ENCODE peak calls at places on chromosomes 1 and 21, in six cellular contexts. E is CD4-positive, alpha-beta memory T cell; T is hepatocyte; V is body of pancreas; O is epithelial cell of esophagus; C is coronary artery. I is an unnamed sample.
A peak's percentile ranks its signal among the peaks of the same experiment; 100 is the strongest.

GRCh38 chr1:155051777-155052398 is 772 bp downstream of the ADAM15 start:
- DNase-seq in E (peak; percentile 36), T (no peak), V (peak; percentile 61), O (peak; percentile 45), C (no peak), I (peak; percentile 77)

GRCh38 chr1:202146993-202147392 is 2.5 kb upstream of the ARL8A start:
- DNase-seq in E (no peak), T (no peak), V (no peak), O (no peak), C (no peak), I (no peak)

GRCh38 chr1:92886886-92887419 is 55.1 kb downstream of the RPL5 start:
- DNase-seq in E (no peak), T (peak; percentile 74), V (peak; percentile 73), O (no peak), C (no peak), I (peak; percentile 75)

GRCh38 chr1:17557986-17558385 is 18.5 kb downstream of the ARHGEF10L start:
- DNase-seq in E (no peak), T (no peak), V (no peak), O (no peak), C (no peak), I (no peak)

GRCh38 chr1:229024528-229025119 is 246.3 kb upstream of the RAB4A start:
- DNase-seq in E (no peak), T (peak; percentile 85), V (peak; percentile 71), O (peak; percentile 78), C (no peak), I (peak; percentile 26)

GRCh38 chr1:46406881-46407608 is 12.9 kb downstream of the FAAH start:
- DNase-seq in E (no peak), T (no peak), V (no peak), O (no peak), C (no peak), I (no peak)

GRCh38 chr1:50976890-50977574 is 7.0 kb downstream of the CDKN2C start:
- DNase-seq in E (peak; percentile 27), T (no peak), V (peak; percentile 39), O (no peak), C (peak; percentile 76), I (peak; percentile 28)

GRCh38 chr1:154178856-154179811 is 12.8 kb downstream of the TPM3 start:
- DNase-seq in E (no peak), T (peak; percentile 53), V (peak; percentile 53), O (no peak), C (no peak), I (peak; percentile 56)

GRCh38 chr1:160863422-160864131 is 890 bp upstream of the CD244 start:
- DNase-seq in E (no peak), T (no peak), V (no peak), O (no peak), C (no peak), I (no peak)

GRCh38 chr1:30418426-30419245 is 304.7 kb downstream of the MATN1 start:
- DNase-seq in E (no peak), T (no peak), V (no peak), O (no peak), C (no peak), I (no peak)

GRCh38 chr1:172845371-172845770 is 186.5 kb downstream of the FASLG start:
- DNase-seq in E (peak; percentile 64), T (peak; percentile 11), V (peak; percentile 9), O (no peak), C (no peak), I (no peak)

GRCh38 chr1:16203550-16203949 is 8.9 kb downstream of the ARHGEF19 start:
- DNase-seq in E (no peak), T (no peak), V (no peak), O (no peak), C (no peak), I (no peak)

GRCh38 chr1:78834201-78834741 is 172.3 kb downstream of the ADGRL4 start:
- DNase-seq in E (no peak), T (no peak), V (no peak), O (no peak), C (no peak), I (no peak)

GRCh38 chr21:30463713-30464112 is 16.5 kb downstream of the KRTAP19-1 start:
- DNase-seq in E (no peak), T (peak; percentile 12), V (no peak), O (peak; percentile 30), C (no peak), I (no peak)

GRCh38 chr1:187680823-187681222 is 852.1 kb downstream of the PLA2G4A start:
- DNase-seq in E (no peak), T (no peak), V (no peak), O (peak; percentile 13), C (no peak), I (no peak)

GRCh38 chr1:17419626-17420328 is 19.7 kb downstream of the RCC2 start:
- DNase-seq in E (peak; percentile 57), T (peak; percentile 74), V (peak; percentile 52), O (peak; percentile 54), C (no peak), I (peak; percentile 72)

GRCh38 chr1:52751589-52752306 is 25.5 kb downstream of the ZYG11B start:
- DNase-seq in E (no peak), T (peak; percentile 48), V (peak; percentile 34), O (no peak), C (no peak), I (no peak)

GRCh38 chr1:52756020-52756419 is 29.8 kb downstream of the ZYG11B start:
- DNase-seq in E (no peak), T (no peak), V (no peak), O (no peak), C (no peak), I (no peak)

GRCh38 chr1:52748119-52748518 is 21.9 kb downstream of the ZYG11B start:
- DNase-seq in E (no peak), T (no peak), V (no peak), O (no peak), C (no peak), I (no peak)

GRCh38 chr1:52753169-52753568 is 26.9 kb downstream of the ZYG11B start:
- DNase-seq in E (no peak), T (no peak), V (no peak), O (no peak), C (no peak), I (no peak)

GRCh38 chr1:52752427-52752826 is 26.2 kb downstream of the ZYG11B start:
- DNase-seq in E (no peak), T (no peak), V (no peak), O (no peak), C (no peak), I (no peak)
- H3K4me3 ChIP-seq in E (no peak overlapping the region), T (no peak overlapping the region), V (no peak overlapping the region), O (no peak overlapping the region), C (no peak overlapping the region), I (no peak overlapping the region)

GRCh38 chr1:210291088-210291487 is 37.6 kb upstream of the HHAT start:
- DNase-seq in E (no peak), T (no peak), V (no peak), O (no peak), C (no peak), I (no peak)

GRCh38 chr1:210292276-210292851 is 36.3 kb upstream of the HHAT start:
- DNase-seq in E (peak; percentile 22), T (peak; percentile 84), V (peak; percentile 84), O (no peak), C (peak; percentile 76), I (peak; percentile 66)

GRCh38 chr1:210293191-210293607 is 35.5 kb upstream of the HHAT start:
- DNase-seq in E (no peak), T (peak; percentile 42), V (peak; percentile 26), O (no peak), C (peak; percentile 88), I (peak; percentile 33)

GRCh38 chr1:210289248-210289647 is 39.5 kb upstream of the HHAT start:
- DNase-seq in E (no peak), T (no peak), V (no peak), O (no peak), C (no peak), I (no peak)

DNA sequence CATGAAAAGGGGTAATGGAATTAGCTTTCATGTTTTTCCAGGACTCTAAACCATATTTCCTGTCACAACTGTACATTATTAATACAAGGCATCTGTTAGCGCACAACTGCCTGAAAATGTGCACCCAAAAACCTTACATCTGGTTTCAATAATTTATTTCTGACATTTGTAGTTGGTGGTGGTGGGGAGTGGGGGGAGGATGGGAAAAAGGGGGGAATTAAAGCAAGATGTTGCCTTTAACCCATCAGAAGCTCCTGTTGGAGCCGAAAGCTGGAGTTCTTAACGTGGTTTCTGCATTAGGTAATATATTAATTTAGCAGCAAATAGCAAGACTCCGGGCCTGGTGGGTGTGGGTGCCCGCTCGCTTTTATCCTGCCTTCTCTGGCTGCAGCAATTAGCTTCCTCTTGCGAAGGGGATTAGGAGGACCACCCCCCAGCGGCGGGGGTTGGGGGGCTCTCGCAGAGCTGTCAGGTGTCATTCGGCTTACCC is 36.9 kb upstream of the HHAT start:
- DNase-seq in E (no peak), T (peak; percentile 72), V (peak; percentile 20), O (no peak), C (peak; percentile 77), I (no peak)
- H3K4me3 ChIP-seq in E (no peak overlapping the region), T (no peak overlapping the region), V (peak overlapping the region; percentile 54), O (no peak overlapping the region), C (peak overlapping the region; percentile 66), I (peak overlapping the region; percentile 39)

DNA sequence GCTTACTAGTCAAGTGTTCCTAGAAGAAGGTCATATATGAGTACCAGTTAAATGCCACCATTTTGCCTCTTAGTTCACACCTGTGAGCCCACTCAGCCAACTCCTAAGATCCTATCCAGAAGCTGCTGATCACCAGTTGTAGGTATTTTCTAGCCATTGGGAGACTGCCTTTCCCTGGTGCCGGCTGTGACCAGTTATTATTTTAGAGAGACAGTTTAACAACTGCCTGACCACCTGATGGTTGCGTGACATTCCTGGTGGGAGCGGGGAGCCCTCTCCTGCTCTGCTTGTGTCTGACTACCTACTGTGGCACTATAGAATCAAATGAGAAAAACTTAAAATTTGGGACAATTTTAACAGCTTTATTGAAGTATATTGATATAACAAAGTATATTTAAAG is 2.9 kb upstream of the CNN3 start:
- DNase-seq in E (no peak), T (no peak), V (no peak), O (no peak), C (no peak), I (no peak)
- H3K4me3 ChIP-seq in E (no peak overlapping the region), T (peak overlapping the region; percentile 17), V (no peak overlapping the region), O (no peak overlapping the region), C (peak overlapping the region; percentile 92), I (peak overlapping the region; percentile 6)

GRCh38 chr1:99482286-99482685 is 163.6 kb upstream of the PALMD start:
- DNase-seq in E (no peak), T (no peak), V (no peak), O (no peak), C (no peak), I (no peak)

GRCh38 chr1:99481391-99481996 is 164.4 kb upstream of the PALMD start:
- DNase-seq in E (peak; percentile 39), T (peak; percentile 85), V (peak; percentile 76), O (peak; percentile 71), C (no peak), I (peak; percentile 47)

DNA sequence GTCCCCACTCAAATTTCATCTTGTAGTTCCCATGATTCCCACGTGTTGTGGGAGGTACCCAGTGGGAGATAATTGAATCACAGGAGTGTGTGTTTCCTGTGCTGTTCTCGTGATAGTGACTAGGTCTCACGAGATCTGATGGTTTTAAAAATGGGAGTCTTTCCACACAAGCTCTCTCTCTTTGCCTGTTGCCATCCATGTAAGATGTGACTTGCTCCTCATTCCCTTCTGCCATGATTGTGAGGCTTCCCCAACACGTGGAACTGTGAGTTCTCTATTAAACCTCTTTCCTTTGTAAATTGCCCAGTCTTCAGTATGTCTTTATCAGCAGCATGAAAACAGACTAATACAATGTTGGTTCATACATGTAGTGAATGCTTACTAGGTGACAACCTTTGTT is 163.2 kb upstream of the PALMD start:
- DNase-seq in E (no peak), T (no peak), V (no peak), O (no peak), C (no peak), I (no peak)
- H3K4me3 ChIP-seq in E (no peak overlapping the region), T (no peak overlapping the region), V (no peak overlapping the region), O (no peak overlapping the region), C (no peak overlapping the region), I (no peak overlapping the region)

I was measured in colonic mucosa.